ENCODE peak calls at places on chromosomes 6 and 20, in seven cellular contexts. K is sigmoid colon, O is endothelial cell of umbilical vein, Y is breast epithelium, N is K562, U is GM23338, X is suprapubic skin. M is an unnamed sample. For H3K4me1, the result is how much of the 10 kb centered on the place peaks cover.

GRCh38 chr6:22470454-22471368 is 98.7 kb upstream of the HDGFL1 start:
- DNase-seq in K (no peak), O (peak), Y (peak), N (no peak), U (peak), X (no peak), M (peak)

GRCh38 chr6:113744886-113745285 is 112.3 kb upstream of the MARCKS start:
- DNase-seq in K (no peak), O (no peak), Y (no peak), N (no peak), U (no peak), X (no peak), M (no peak)

GRCh38 chr6:31190488-31190887 is 20.0 kb upstream of the POU5F1 start:
- DNase-seq in K (no peak), O (no peak), Y (no peak), N (no peak), U (no peak), X (no peak), M (no peak)

GRCh38 chr20:61845276-61845675 is 220.4 kb downstream of the TAF4 start:
- DNase-seq in K (no peak), O (no peak), Y (no peak), N (no peak), U (no peak), X (no peak), M (no peak)

GRCh38 chr20:31863296-31864085 is 6.8 kb downstream of the DUSP15 start:
- DNase-seq in K (no peak), O (no peak), Y (no peak), N (no peak), U (no peak), X (no peak), M (no peak)

GRCh38 chr6:105786449-105786848 is 299.7 kb upstream of the PRDM1 start:
- DNase-seq in K (no peak), O (no peak), Y (peak), N (no peak), U (no peak), X (no peak), M (no peak)

GRCh38 chr6:92827104-92827503 is 592.3 kb downstream of the EPHA7 start:
- DNase-seq in K (no peak), O (no peak), Y (no peak), N (no peak), U (no peak), X (no peak), M (no peak)

GRCh38 chr20:52402514-52402913 is 210.9 kb upstream of the ZFP64 start:
- DNase-seq in K (no peak), O (no peak), Y (peak), N (no peak), U (no peak), X (peak), M (no peak)

GRCh38 chr6:2505624-2506023 is 245.1 kb downstream of the MYLK4 start:
- DNase-seq in K (no peak), O (no peak), Y (peak), N (peak), U (peak), X (no peak), M (no peak)

GRCh38 chr6:150683320-150683719 is 83.6 kb downstream of the PLEKHG1 start:
- DNase-seq in K (no peak), O (peak), Y (no peak), N (no peak), U (no peak), X (no peak), M (no peak)

GRCh38 chr6:100517633-100518032 is 52.9 kb upstream of the SIM1 start:
- DNase-seq in K (no peak), O (no peak), Y (no peak), N (no peak), U (no peak), X (no peak), M (no peak)

GRCh38 chr20:1266167-1266973 is at the start of gene SNPH:
- DNase-seq in K (peak), O (peak), Y (peak), N (peak), U (peak), X (peak), M (peak)

GRCh38 chr6:41073203-41073967 is 611 bp downstream of the NFYA start:
- DNase-seq in K (peak), O (peak), Y (peak), N (peak), U (peak), X (peak), M (peak)
- TF ChIP-seq POLR2AphosphoS5 in K (peak), O (peak), Y (peak), N (peak), U (peak), X (no peak), M (peak)

GRCh38 chr6:99422912-99423311 is 2.2 kb downstream of the PNISR start:
- DNase-seq in K (no peak), O (no peak), Y (no peak), N (no peak), U (no peak), X (no peak), M (no peak)
- H3K4me1 ChIP-seq in K (half or more), O (under half), Y (under half), N (under half), U (under half), X (half or more), M (under half)

GRCh38 chr20:49285233-49285668 is 7.4 kb upstream of the ZNFX1 start:
- DNase-seq in K (no peak), O (no peak), Y (no peak), N (no peak), U (no peak), X (no peak), M (no peak)

GRCh38 chr20:49287555-49288249 is 9.8 kb upstream of the ZNFX1 start:
- DNase-seq in K (no peak), O (peak), Y (no peak), N (no peak), U (no peak), X (no peak), M (no peak)

GRCh38 chr20:49284818-49285217 is 7.0 kb upstream of the ZNFX1 start:
- DNase-seq in K (no peak), O (no peak), Y (no peak), N (no peak), U (no peak), X (no peak), M (no peak)

GRCh38 chr20:49286689-49287551 is 9.1 kb upstream of the ZNFX1 start:
- DNase-seq in K (no peak), O (no peak), Y (no peak), N (no peak), U (peak), X (no peak), M (no peak)

DNA sequence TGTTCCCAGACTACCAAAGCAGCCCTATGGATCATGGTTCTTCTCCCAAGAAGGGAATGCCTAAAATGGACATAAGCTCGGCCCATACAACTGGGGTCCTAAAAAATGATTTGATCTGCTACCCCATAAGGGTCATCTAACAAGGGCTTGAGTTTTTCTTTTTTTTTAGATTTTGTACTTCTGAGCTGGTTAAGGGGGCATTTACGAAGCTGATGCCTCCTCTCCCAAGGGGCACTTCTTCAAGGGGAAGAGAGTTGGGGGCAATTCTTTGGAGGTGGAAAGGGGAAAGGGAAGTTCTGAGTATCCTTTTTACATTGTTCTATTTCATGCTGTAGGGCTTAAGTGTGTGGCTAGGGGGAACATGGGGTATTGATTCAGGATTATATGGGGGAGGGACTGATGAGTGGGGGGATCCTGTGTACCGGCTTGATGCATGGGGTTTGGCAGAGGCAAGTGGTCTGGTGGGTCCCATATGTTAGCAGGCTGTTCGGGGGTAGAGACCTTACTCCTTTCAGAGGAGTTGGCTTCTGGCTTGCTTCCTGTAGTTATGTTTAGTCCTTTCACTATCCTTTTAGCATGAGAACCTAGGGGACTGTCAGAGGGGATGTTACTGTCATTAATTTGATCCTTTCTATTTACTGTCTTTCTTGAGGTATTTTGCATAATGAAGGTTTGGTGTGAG is 8.1 kb upstream of the ZNFX1 start:
- DNase-seq in K (no peak), O (no peak), Y (no peak), N (no peak), U (no peak), X (no peak), M (no peak)
- TF ChIP-seq POLR2AphosphoS5 in K (no peak), O (peak), Y (no peak), N (peak), U (no peak), X (no peak), M (no peak)

GRCh38 chr6:53293691-53294090 is 55.1 kb downstream of the ELOVL5 start:
- DNase-seq in K (no peak), O (no peak), Y (no peak), N (no peak), U (no peak), X (no peak), M (no peak)

GRCh38 chr6:53297004-53297403 is 51.7 kb downstream of the ELOVL5 start:
- DNase-seq in K (no peak), O (no peak), Y (no peak), N (no peak), U (no peak), X (no peak), M (no peak)

GRCh38 chr6:53294611-53295010 is 54.1 kb downstream of the ELOVL5 start:
- DNase-seq in K (no peak), O (no peak), Y (no peak), N (no peak), U (no peak), X (no peak), M (no peak)

GRCh38 chr6:53295176-53295575 is 53.6 kb downstream of the ELOVL5 start:
- DNase-seq in K (no peak), O (no peak), Y (no peak), N (no peak), U (no peak), X (no peak), M (no peak)

GRCh38 chr6:53294095-53294494 is 54.7 kb downstream of the ELOVL5 start:
- DNase-seq in K (no peak), O (peak), Y (no peak), N (peak), U (peak), X (no peak), M (no peak)
- H3K4me1 ChIP-seq in K (under half), O (under half), Y (under half), N (under half), U (under half), X (under half), M (under half)

GRCh38 chr6:129801909-129802308 is 59.2 kb downstream of the TMEM244 start:
- DNase-seq in K (no peak), O (no peak), Y (peak), N (no peak), U (no peak), X (no peak), M (peak)
- TF ChIP-seq POLR2AphosphoS5 in K (no peak), O (no peak), Y (no peak), N (no peak), U (no peak), X (no peak), M (peak)